ENCODE peak calls at places on chromosomes 2 and 18, in six cellular contexts. U, O, Q, S, D and Z are unnamed samples.

GRCh38 chr2:99878951-99879350 is 263.4 kb downstream of the AFF3 start:
- DNase-seq in D (no peak), Q (no peak), U (no peak), O (no peak), S (no peak), Z (no peak)

GRCh38 chr2:39989888-39990287 is 210.8 kb upstream of the THUMPD2 start:
- DNase-seq in S (no peak), O (no peak), D (no peak), U (no peak), Q (no peak), Z (no peak)

GRCh38 chr2:196168181-196168580 is 3.2 kb downstream of the STK17B start:
- DNase-seq in D (no peak), Q (no peak), S (no peak), U (no peak), O (no peak), Z (no peak)

GRCh38 chr18:11802586-11802985 is 48.6 kb upstream of the CHMP1B start:
- DNase-seq in D (no peak), U (no peak), O (no peak), S (no peak), Q (no peak), Z (no peak)

GRCh38 chr2:55063226-55063625 is 13.0 kb upstream of the RTN4 start:
- DNase-seq in O (no peak), S (no peak), U (no peak), Q (no peak), D (no peak), Z (no peak)

GRCh38 chr2:199979841-199980628 is 24.7 kb downstream of the MAIP1 start:
- DNase-seq in U (peak), S (peak), O (peak), Q (peak), D (peak), Z (peak)

GRCh38 chr2:224392545-224392944 is 9.4 kb downstream of the FAM124B start:
- DNase-seq in U (no peak), D (no peak), S (no peak), O (no peak), Q (no peak), Z (no peak)

GRCh38 chr2:60959501-60959900 is 58.0 kb upstream of the PEX13 start:
- DNase-seq in O (no peak), U (no peak), Q (no peak), S (no peak), D (no peak), Z (peak)

GRCh38 chr18:10660485-10660884 is 134.7 kb downstream of the NAPG start:
- DNase-seq in Q (no peak), D (no peak), U (no peak), O (no peak), S (no peak), Z (no peak)

GRCh38 chr18:79595876-79596374 is 83.7 kb upstream of the CTDP1 start:
- DNase-seq in U (no peak), D (no peak), S (no peak), Q (no peak), O (no peak), Z (no peak)

GRCh38 chr2:24912523-24912922 is 7.5 kb downstream of the ADCY3 start:
- DNase-seq in U (no peak), S (no peak), O (no peak), Q (no peak), D (no peak), Z (no peak)

GRCh38 chr2:33552758-33553461 is 46.2 kb downstream of the FAM98A start:
- DNase-seq in O (no peak), S (no peak), U (no peak), Q (no peak), D (no peak), Z (no peak)

GRCh38 chr2:231452799-231453508 is 11.3 kb downstream of the NCL start:
- DNase-seq in D (no peak), O (no peak), S (no peak), U (no peak), Q (peak), Z (no peak)

GRCh38 chr18:52937840-52938239 is 597.8 kb downstream of the DCC start:
- DNase-seq in D (no peak), U (no peak), S (no peak), O (no peak), Q (no peak), Z (no peak)

GRCh38 chr2:29615183-29615582 is 306.2 kb downstream of the ALK start:
- DNase-seq in U (no peak), O (no peak), D (no peak), S (no peak), Q (no peak), Z (no peak)

GRCh38 chr2:205685314-205686230 is 3.3 kb downstream of the NRP2 start:
- DNase-seq in Q (peak), D (no peak), S (no peak), O (no peak), U (no peak), Z (no peak)

GRCh38 chr18:48038636-48039035 is 108.2 kb upstream of the SMAD2 start:
- DNase-seq in O (no peak), U (no peak), D (no peak), S (no peak), Q (no peak), Z (no peak)

GRCh38 chr18:39843546-39843945 is 2111.5 kb upstream of the PIK3C3 start:
- DNase-seq in O (no peak), U (no peak), S (no peak), D (no peak), Q (no peak), Z (no peak)

GRCh38 chr2:181589779-181590178 is 67.1 kb downstream of the CERKL start:
- DNase-seq in S (no peak), O (no peak), U (no peak), D (no peak), Q (no peak), Z (no peak)

GRCh38 chr2:219423656-219424378 is 5.6 kb downstream of the DES start:
- DNase-seq in Q (no peak), D (no peak), O (no peak), U (no peak), S (no peak), Z (no peak)

GRCh38 chr2:65232636-65233035 is 5.0 kb downstream of the ACTR2 start:
- DNase-seq in U (no peak), O (no peak), S (no peak), D (no peak), Q (no peak), Z (no peak)

GRCh38 chr2:169895294-169895985 is 68.2 kb downstream of the UBR3 start:
- DNase-seq in O (no peak), S (no peak), U (no peak), Q (no peak), D (no peak), Z (no peak)

GRCh38 chr2:119760876-119761275 is 1.2 kb downstream of the PTPN4 start:
- DNase-seq in U (no peak), D (no peak), S (no peak), Q (no peak), O (no peak), Z (no peak)